ENCODE peak calls at places on chromosomes 1 and 21, in five cellular contexts. L is tibial artery; N is CD8-positive, alpha-beta memory T cell; E is heart left ventricle; K is neuronal stem cell. M is an unnamed sample.
A peak's percentile ranks its signal among the peaks of the same experiment; 100 is the strongest.

GRCh38 chr1:156119503-156120209 is 5.1 kb downstream of the LMNA start:
- DNase-seq in L (peak; percentile 86), N (peak; percentile 18), E (peak; percentile 70), K (no peak), M (no peak)

GRCh38 chr21:37380349-37381323 is 14.1 kb downstream of the DYRK1A start:
- DNase-seq in K (no peak), N (no peak), L (no peak), E (peak; percentile 48), M (no peak)

GRCh38 chr1:106344494-106344893 is 712.0 kb upstream of the PRMT6 start:
- DNase-seq in E (no peak), L (no peak), N (no peak), K (no peak), M (no peak)

GRCh38 chr1:61406467-61406866 is 318.5 kb downstream of the TM2D1 start:
- DNase-seq in L (no peak), K (no peak), N (no peak), E (no peak), M (no peak)

GRCh38 chr21:35614412-35614901 is 445.9 kb downstream of the SETD4 start:
- DNase-seq in K (no peak), E (no peak), N (no peak), L (no peak), M (no peak)

GRCh38 chr1:224626042-224626441 is 9.9 kb downstream of the CNIH3 start:
- DNase-seq in K (no peak), E (no peak), L (no peak), N (no peak), M (no peak)

GRCh38 chr1:26327956-26328362 is 10.2 kb downstream of the CD52 start:
- DNase-seq in E (no peak), L (no peak), N (no peak), K (no peak), M (no peak)

GRCh38 chr1:33161061-33161681 is 20.7 kb downstream of the TRIM62 start:
- DNase-seq in E (peak; percentile 83), K (peak; percentile 70), L (no peak), N (no peak), M (no peak)

GRCh38 chr1:94609619-94610018 is 68.1 kb upstream of the F3 start:
- DNase-seq in E (no peak), L (no peak), N (no peak), K (no peak), M (no peak)

GRCh38 chr21:45747233-45747766 is 103.8 kb downstream of the PCBP3 start:
- DNase-seq in L (no peak), E (no peak), K (no peak), N (no peak), M (no peak)

GRCh38 chr1:43293896-43294760 is 6.7 kb upstream of the TIE1 start:
- DNase-seq in K (no peak), N (no peak), L (no peak), E (no peak), M (no peak)

GRCh38 chr1:235941852-235942624 is 75.3 kb upstream of the LYST start:
- DNase-seq in N (no peak), L (no peak), K (no peak), E (no peak), M (no peak)

GRCh38 chr1:189369612-189370011 is 1108.1 kb downstream of the BRINP3 start:
- DNase-seq in K (no peak), L (no peak), E (no peak), N (no peak), M (no peak)

GRCh38 chr1:44819257-44819593 is 10.9 kb downstream of the BTBD19 start:
- DNase-seq in E (peak; percentile 17), N (no peak), K (no peak), L (no peak), M (no peak)

GRCh38 chr1:61056674-61057439 is 25.5 kb upstream of the NFIA start:
- DNase-seq in N (peak; percentile 32), K (no peak), L (peak; percentile 77), E (peak; percentile 73), M (no peak)

GRCh38 chr1:47568763-47569162 is 130.9 kb downstream of the FOXD2 start:
- DNase-seq in N (no peak), K (no peak), L (no peak), E (no peak), M (no peak)

GRCh38 chr1:17318262-17318661 is 10.3 kb downstream of the PADI4 start:
- DNase-seq in L (peak; percentile 6), K (no peak), N (no peak), E (no peak), M (no peak)

GRCh38 chr1:17314491-17314971 is 6.5 kb downstream of the PADI4 start:
- DNase-seq in L (peak; percentile 55), N (no peak), K (no peak), E (no peak), M (no peak)

GRCh38 chr1:17313910-17314309 is 5.9 kb downstream of the PADI4 start:
- DNase-seq in L (peak; percentile 33), E (no peak), K (no peak), N (no peak), M (no peak)

GRCh38 chr1:17315542-17316130 is 7.6 kb downstream of the PADI4 start:
- DNase-seq in N (no peak), E (no peak), K (no peak), L (peak; percentile 46), M (no peak)

GRCh38 chr1:17316704-17317103 is 8.7 kb downstream of the PADI4 start:
- DNase-seq in K (no peak), N (no peak), E (no peak), L (peak; percentile 25), M (no peak)
- H3K4me1 ChIP-seq in K (no peaks in the 10 kb centered on the region), N (no peaks in the 10 kb centered on the region), E (no peaks in the 10 kb centered on the region), L (no peaks in the 10 kb centered on the region), M (no peaks in the 10 kb centered on the region)

GRCh38 chr1:3195480-3195815 is 126.4 kb downstream of the PRDM16 start:
- DNase-seq in L (peak; percentile 93), E (no peak), K (no peak), N (no peak), M (peak; percentile 85)

GRCh38 chr1:3196577-3197245 is 127.7 kb downstream of the PRDM16 start:
- DNase-seq in E (no peak), N (no peak), L (no peak), K (no peak), M (no peak)

GRCh38 chr1:3195966-3196515 is 127.0 kb downstream of the PRDM16 start:
- DNase-seq in N (no peak), K (no peak), E (no peak), L (no peak), M (no peak)

GRCh38 chr1:3193811-3194210 is 124.8 kb downstream of the PRDM16 start:
- DNase-seq in L (peak; percentile 85), N (no peak), E (no peak), K (no peak), M (no peak)

DNA sequence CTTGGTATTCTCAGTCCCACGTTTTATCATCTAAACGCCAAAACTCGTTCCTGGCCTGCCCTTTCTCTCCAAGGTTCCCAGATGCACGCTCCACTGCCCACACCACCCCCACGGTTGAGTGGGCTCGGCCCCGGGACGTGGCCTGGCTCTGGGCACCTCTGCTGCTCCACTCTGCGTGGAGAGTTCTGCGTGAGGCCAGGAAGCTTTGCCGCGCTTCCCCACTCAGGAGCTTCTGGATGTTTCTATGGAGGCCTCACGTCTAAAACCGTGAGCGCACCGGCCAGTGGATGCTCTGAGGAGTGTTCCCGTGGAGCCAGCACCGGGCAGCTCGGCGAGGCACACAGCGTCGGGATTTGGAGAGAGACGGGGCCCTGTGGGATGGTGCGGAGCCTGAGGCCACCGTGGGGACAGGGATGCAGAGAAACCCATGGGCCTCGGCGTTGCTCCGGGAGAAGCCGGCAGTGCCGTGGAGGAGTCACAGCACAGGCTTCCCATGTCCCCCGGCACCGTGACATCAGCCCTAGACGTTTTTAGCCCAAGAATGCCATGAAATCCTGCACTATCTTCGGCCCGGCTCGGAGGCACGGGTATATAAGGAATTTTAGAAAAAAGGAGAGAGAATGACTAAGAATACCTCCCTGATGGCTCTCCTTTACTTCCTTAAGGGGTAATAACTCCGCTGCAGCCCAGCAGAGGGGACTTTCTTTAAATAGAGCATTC is 125.9 kb downstream of the PRDM16 start:
- DNase-seq in N (no peak), L (peak; percentile 95), E (no peak), K (no peak), M (peak; percentile 66)
- H3K9me3 ChIP-seq in N (no peaks in the 10 kb centered on the region), L (no peaks in the 10 kb centered on the region), E (no peaks in the 10 kb centered on the region), K (peaks cover 17% of the 10 kb centered on the region), M (no peaks in the 10 kb centered on the region)

GRCh38 chr1:204334455-204334854 is 25.3 kb downstream of the PLEKHA6 start:
- DNase-seq in K (no peak), L (no peak), N (no peak), E (no peak), M (no peak)
- H3K4me1 ChIP-seq in K (peaks cover 38% of the 10 kb centered on the region), L (no peaks in the 10 kb centered on the region), N (no peaks in the 10 kb centered on the region), E (no peaks in the 10 kb centered on the region), M (no peaks in the 10 kb centered on the region)

DNA sequence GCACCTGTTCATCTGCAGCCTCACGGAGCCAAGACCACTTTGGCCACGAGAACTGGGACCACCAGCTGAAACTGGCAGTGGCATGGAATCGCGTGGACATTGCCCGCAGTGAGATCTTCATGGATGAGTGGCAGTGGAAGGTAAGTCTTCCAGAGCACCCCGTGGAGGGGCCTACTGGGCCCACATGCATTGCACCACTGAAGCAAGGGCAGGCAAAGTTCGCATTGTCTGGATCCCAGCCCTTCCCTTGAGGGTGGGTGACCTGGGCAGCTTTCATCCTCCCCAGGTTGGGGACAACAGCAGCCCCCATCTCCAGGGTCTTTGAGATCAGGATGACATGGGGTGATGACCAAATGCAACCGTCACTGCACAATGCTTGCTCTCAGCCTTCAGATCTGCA is 37.5 kb downstream of the TRPM2 start:
- DNase-seq in E (no peak), L (no peak), N (no peak), K (no peak), M (no peak)
- H3K9me3 ChIP-seq in E (no peaks in the 10 kb centered on the region), L (peaks cover 2% of the 10 kb centered on the region), N (no peaks in the 10 kb centered on the region), K (peaks cover 9% of the 10 kb centered on the region), M (no peaks in the 10 kb centered on the region)

GRCh38 chr1:91872560-91873081 is 13.3 kb downstream of the TGFBR3 start:
- DNase-seq in E (no peak), K (no peak), L (no peak), N (peak; percentile 17), M (no peak)
- H3K4me1 ChIP-seq in E (no peaks in the 10 kb centered on the region), K (peaks cover 12% of the 10 kb centered on the region), L (no peaks in the 10 kb centered on the region), N (peaks cover 54% of the 10 kb centered on the region), M (peaks cover 7% of the 10 kb centered on the region)

GRCh38 chr1:40469327-40469726 is 7.8 kb upstream of the ZFP69 start:
- DNase-seq in L (no peak), K (no peak), E (no peak), N (no peak), M (no peak)
- H3K9me3 ChIP-seq in L (peaks cover 7% of the 10 kb centered on the region), K (peaks cover 22% of the 10 kb centered on the region), E (peaks cover 16% of the 10 kb centered on the region), N (peaks cover 48% of the 10 kb centered on the region), M (peaks cover 40% of the 10 kb centered on the region)

GRCh38 chr21:33973268-33973667 is 57.7 kb upstream of the ATP5PO start:
- DNase-seq in N (no peak), E (no peak), L (no peak), K (no peak), M (no peak)
- H3K4me1 ChIP-seq in N (peaks cover 32% of the 10 kb centered on the region), E (peaks cover 2% of the 10 kb centered on the region), L (no peaks in the 10 kb centered on the region), K (peaks cover 15% of the 10 kb centered on the region), M (peaks cover 44% of the 10 kb centered on the region)

M was measured in thoracic aorta.